ENCODE peak calls at places on chromosome 2, in nine cellular contexts. I is AG08396; W is bronchial epithelial cell; M is iris pigment epithelial cell; F is A172; D is NCI-H1092 treated with DMSO at 0.1 percent for 48 hours; E is activated effector memory CD4-positive, alpha-beta T cell treated with anti-CD3 and anti-CD28 coated beads, Interleukin-2, amount 50 U/mL, for 16 hours; S is fibroblast of lung; K is GM10248. Q is an unnamed sample.

GRCh38 chr2:118835739-118836410 is 11.6 kb downstream of the EN1 start:
- DNase-seq in W (no peak), D (no peak), E (no peak), F (no peak), M (no peak), K (no peak), I (no peak), S (no peak), Q (peak)

GRCh38 chr2:95284886-95285541 is 10.8 kb downstream of the PROM2 start:
- DNase-seq in M (no peak), W (no peak), S (no peak), D (no peak), K (no peak), E (no peak), I (no peak), F (no peak), Q (no peak)

GRCh38 chr2:180328795-180329422 is 321.8 kb upstream of the CWC22 start:
- DNase-seq in I (no peak), E (no peak), S (no peak), M (no peak), F (no peak), K (no peak), W (no peak), D (no peak), Q (no peak)

GRCh38 chr2:125224830-125225229 is 1199.7 kb downstream of the CNTNAP5 start:
- DNase-seq in F (no peak), I (no peak), K (no peak), M (no peak), W (no peak), D (no peak), S (no peak), E (no peak), Q (no peak)

GRCh38 chr2:152715854-152716428 is 1.3 kb downstream of the PRPF40A start:
- DNase-seq in E (peak), I (peak), M (peak), W (peak), F (peak), K (no peak), S (peak), D (no peak), Q (peak)

GRCh38 chr2:47373747-47374146 is 29.2 kb upstream of the MSH2 start:
- DNase-seq in D (peak), F (no peak), K (no peak), S (no peak), I (no peak), E (no peak), W (no peak), M (no peak), Q (peak)

GRCh38 chr2:219453691-219454131 is 19.1 kb downstream of the SPEG start:
- DNase-seq in S (peak), W (no peak), D (peak), E (no peak), M (peak), I (peak), F (peak), K (no peak), Q (no peak)

GRCh38 chr2:239318091-239318725 is 82.6 kb downstream of the HDAC4 start:
- DNase-seq in S (no peak), M (no peak), K (no peak), D (no peak), I (no peak), E (peak), F (no peak), W (no peak), Q (no peak)

GRCh38 chr2:168255866-168256265 is 8.5 kb upstream of the STK39 start:
- DNase-seq in W (no peak), S (no peak), D (no peak), M (no peak), E (no peak), F (no peak), K (no peak), I (no peak), Q (no peak)

GRCh38 chr2:96402591-96402990 is 67.0 kb downstream of the NCAPH start:
- DNase-seq in F (no peak), W (no peak), I (no peak), M (no peak), K (no peak), S (no peak), E (no peak), D (no peak), Q (no peak)

Q was measured in A549.